ENCODE peak calls at places on chromosome 3, in eight cellular contexts. O is AG04450, Q is mammary epithelial cell, F is GM23338, X is esophagus muscularis mucosa, V is stomach, A is dorsolateral prefrontal cortex, S is H1. I is an unnamed sample.

GRCh38 chr3:189778340-189778950 is 147.3 kb downstream of the TP63 start:
- DNase-seq in O (no peak), Q (no peak), F (no peak), X (no peak), V (no peak), A (no peak), S (no peak), I (no peak)

GRCh38 chr3:122926322-122926721 is 101.2 kb downstream of the SEMA5B start:
- DNase-seq in O (no peak), Q (no peak), F (no peak), X (no peak), V (no peak), A (no peak), S (no peak), I (no peak)

GRCh38 chr3:162170581-162170980 is 674.0 kb downstream of the OTOL1 start:
- DNase-seq in O (no peak), Q (no peak), F (no peak), X (no peak), V (no peak), A (no peak), S (no peak), I (no peak)

GRCh38 chr3:14371573-14372474 is 30.6 kb upstream of the SLC6A6 start:
- DNase-seq in O (no peak), Q (peak), F (no peak), X (no peak), V (peak), A (no peak), S (no peak), I (no peak)

GRCh38 chr3:174355505-174355904 is 503.6 kb upstream of the NAALADL2 start:
- DNase-seq in O (no peak), Q (peak), F (peak), X (no peak), V (no peak), A (no peak), S (no peak), I (no peak)

GRCh38 chr3:123104550-123104949 is 37.7 kb downstream of the PDIA5 start:
- DNase-seq in O (peak), Q (peak), F (no peak), X (no peak), V (no peak), A (peak), S (no peak), I (no peak)

GRCh38 chr3:188631291-188632010 is 477.5 kb downstream of the LPP start:
- DNase-seq in O (peak), Q (peak), F (no peak), X (no peak), V (no peak), A (no peak), S (no peak), I (peak)

GRCh38 chr3:126293370-126294082 is 63.7 kb downstream of the KLF15 start:
- DNase-seq in O (no peak), Q (no peak), F (no peak), X (peak), V (no peak), A (no peak), S (no peak), I (no peak)

GRCh38 chr3:15750143-15750542 is 47.6 kb downstream of the ANKRD28 start:
- DNase-seq in O (no peak), Q (no peak), F (no peak), X (no peak), V (no peak), A (no peak), S (no peak), I (no peak)

GRCh38 chr3:188152660-188153497 is 1.1 kb upstream of the LPP start:
- DNase-seq in O (peak), Q (peak), F (peak), X (no peak), V (peak), A (no peak), S (peak), I (no peak)

GRCh38 chr3:44000586-44000985 is 241.1 kb upstream of the TOPAZ1 start:
- DNase-seq in O (no peak), Q (peak), F (no peak), X (no peak), V (no peak), A (no peak), S (no peak), I (no peak)

GRCh38 chr3:168426196-168426595 is 330.5 kb upstream of the GOLIM4 start:
- DNase-seq in O (no peak), Q (no peak), F (no peak), X (no peak), V (no peak), A (no peak), S (no peak), I (no peak)

GRCh38 chr3:66536791-66537190 is 36.0 kb upstream of the LRIG1 start:
- DNase-seq in O (no peak), Q (no peak), F (no peak), X (no peak), V (no peak), A (no peak), S (no peak), I (no peak)

GRCh38 chr3:123297627-123297899 is 95.8 kb downstream of the SEC22A start:
- DNase-seq in O (no peak), Q (no peak), F (peak), X (no peak), V (no peak), A (no peak), S (no peak), I (no peak)

GRCh38 chr3:126083511-126083912 is 412 bp downstream of the SLC41A3 start:
- DNase-seq in O (no peak), Q (peak), F (peak), X (peak), V (peak), A (no peak), S (no peak), I (no peak)

GRCh38 chr3:130941793-130942192 is 47.9 kb downstream of the ATP2C1 start:
- DNase-seq in O (no peak), Q (peak), F (no peak), X (no peak), V (no peak), A (no peak), S (no peak), I (no peak)

GRCh38 chr3:43648957-43649356 is 27.1 kb upstream of the ANO10 start:
- DNase-seq in O (no peak), Q (no peak), F (no peak), X (no peak), V (no peak), A (no peak), S (no peak), I (no peak)

GRCh38 chr3:10694194-10694593 is 121.8 kb upstream of the SLC6A11 start:
- DNase-seq in O (no peak), Q (no peak), F (no peak), X (no peak), V (no peak), A (no peak), S (no peak), I (no peak)

GRCh38 chr3:35758358-35758757 is 119.0 kb downstream of the ARPP21 start:
- DNase-seq in O (no peak), Q (no peak), F (peak), X (no peak), V (no peak), A (no peak), S (no peak), I (no peak)

GRCh38 chr3:187740446-187741399 is 4.5 kb downstream of the BCL6 start:
- DNase-seq in O (no peak), Q (peak), F (peak), X (peak), V (peak), A (peak), S (no peak), I (no peak)

GRCh38 chr3:16900779-16901440 is 16.2 kb downstream of the PLCL2 start:
- DNase-seq in O (no peak), Q (no peak), F (no peak), X (no peak), V (no peak), A (no peak), S (no peak), I (no peak)

GRCh38 chr3:35946121-35946856 is 307.0 kb downstream of the ARPP21 start:
- DNase-seq in O (no peak), Q (peak), F (peak), X (no peak), V (no peak), A (no peak), S (no peak), I (peak)

GRCh38 chr3:189042832-189043231 is 128.9 kb upstream of the TPRG1 start:
- DNase-seq in O (no peak), Q (no peak), F (no peak), X (no peak), V (no peak), A (no peak), S (no peak), I (no peak)

GRCh38 chr3:184608209-184608608 is 46.6 kb downstream of the EPHB3 start:
- DNase-seq in O (no peak), Q (no peak), F (no peak), X (no peak), V (no peak), A (no peak), S (no peak), I (no peak)

GRCh38 chr3:38367709-38368108 is 21.1 kb downstream of the XYLB start:
- DNase-seq in O (no peak), Q (no peak), F (no peak), X (no peak), V (no peak), A (no peak), S (no peak), I (no peak)

GRCh38 chr3:38366082-38366481 is 19.5 kb downstream of the XYLB start:
- DNase-seq in O (no peak), Q (peak), F (no peak), X (no peak), V (no peak), A (no peak), S (no peak), I (no peak)

GRCh38 chr3:38370149-38370548 is 23.6 kb downstream of the XYLB start:
- DNase-seq in O (no peak), Q (no peak), F (no peak), X (no peak), V (no peak), A (no peak), S (no peak), I (no peak)

GRCh38 chr3:38369186-38369585 is 22.6 kb downstream of the XYLB start:
- DNase-seq in O (no peak), Q (no peak), F (no peak), X (no peak), V (no peak), A (no peak), S (no peak), I (no peak)

DNA sequence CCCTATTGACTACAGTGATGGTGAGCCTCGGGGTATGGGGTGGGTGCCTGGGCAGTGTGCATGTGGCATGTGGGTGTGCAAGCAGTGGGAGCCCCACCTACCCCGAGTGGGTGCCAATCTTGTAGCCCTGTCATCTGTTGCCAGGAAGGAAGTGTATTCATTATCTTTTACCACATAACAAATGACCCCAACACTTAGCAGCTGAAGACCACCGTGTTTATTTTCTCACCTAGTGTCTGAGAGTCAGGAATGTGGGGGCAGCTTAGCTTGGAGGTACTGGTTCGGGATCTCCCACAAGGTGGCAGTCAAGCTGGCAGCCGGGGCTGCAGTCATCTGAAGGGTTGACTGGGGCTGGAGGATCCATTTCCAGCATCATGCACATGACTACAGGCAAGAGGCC is 21.7 kb downstream of the XYLB start:
- DNase-seq in O (no peak), Q (no peak), F (peak), X (no peak), V (no peak), A (no peak), S (no peak), I (no peak)
- TF ChIP-seq CTCF in O (no peak), Q (no peak), F (peak), X (no peak), V (no peak), A (no peak), S (peak), I (no peak)

GRCh38 chr3:4494807-4495200 is 1.7 kb downstream of the ITPR1 start:
- DNase-seq in O (no peak), Q (no peak), F (no peak), X (no peak), V (no peak), A (no peak), S (no peak), I (no peak)

GRCh38 chr3:4495294-4496110 is 2.4 kb downstream of the ITPR1 start:
- DNase-seq in O (no peak), Q (no peak), F (no peak), X (no peak), V (no peak), A (no peak), S (no peak), I (no peak)

GRCh38 chr3:4498446-4498845 is 5.3 kb downstream of the ITPR1 start:
- DNase-seq in O (no peak), Q (no peak), F (no peak), X (no peak), V (no peak), A (no peak), S (no peak), I (no peak)

GRCh38 chr3:4497884-4498283 is 4.7 kb downstream of the ITPR1 start:
- DNase-seq in O (no peak), Q (no peak), F (no peak), X (no peak), V (no peak), A (no peak), S (no peak), I (no peak)

GRCh38 chr3:4497005-4497692 is 4.0 kb downstream of the ITPR1 start:
- DNase-seq in O (no peak), Q (no peak), F (no peak), X (no peak), V (no peak), A (no peak), S (no peak), I (no peak)
- H3K4me3 ChIP-seq in O (no peak), Q (no peak), F (no peak), X (no peak), V (no peak), A (peak), S (no peak), I (no peak)

DNA sequence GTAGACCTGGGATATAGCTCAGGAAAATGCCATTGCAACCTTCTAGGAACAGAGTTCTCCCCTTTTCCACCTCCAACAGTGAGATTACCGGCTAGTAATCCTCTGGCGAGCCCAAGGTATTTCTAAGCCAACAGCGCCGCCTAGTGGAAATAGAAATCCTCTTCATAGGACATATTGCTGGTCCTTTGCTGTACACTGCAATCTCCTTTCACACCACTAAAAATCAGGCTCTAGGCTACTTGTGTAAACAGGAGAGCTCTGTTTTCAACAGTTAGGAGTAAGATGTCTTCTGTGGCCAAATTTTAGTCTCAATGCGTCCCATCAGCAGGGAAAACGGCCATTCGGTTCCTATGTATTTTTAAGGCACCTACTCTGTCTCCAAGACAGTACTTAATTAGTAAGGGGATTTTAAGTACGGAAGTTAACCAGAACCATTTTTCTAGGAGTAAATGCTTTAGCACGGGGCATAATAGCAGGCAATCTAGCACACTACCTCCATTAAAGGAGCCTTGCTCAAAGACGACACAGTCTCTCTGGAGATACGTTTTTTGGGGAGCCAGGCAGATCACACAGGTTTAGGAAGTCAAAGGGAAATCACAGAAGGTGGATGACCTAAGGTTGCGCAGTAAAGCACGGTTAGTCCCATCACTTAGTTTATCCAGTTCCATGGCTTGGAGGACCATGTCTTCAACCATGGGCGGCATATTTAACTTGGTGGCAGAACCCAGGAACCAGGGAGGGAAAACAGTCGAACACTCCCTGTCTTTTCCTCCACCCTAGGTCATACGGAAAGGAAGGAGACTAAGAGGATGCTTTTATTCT is 43.8 kb downstream of the NCEH1 start:
- DNase-seq in O (peak), Q (peak), F (peak), X (peak), V (peak), A (peak), S (no peak), I (peak)
- TF ChIP-seq CTCF in O (peak), Q (peak), F (peak), X (peak), V (peak), A (peak), S (peak), I (peak)

GRCh38 chr3:3799173-3800075 is at the start of gene LRRN1:
- DNase-seq in O (no peak), Q (peak), F (peak), X (no peak), V (peak), A (peak), S (peak), I (no peak)

GRCh38 chr3:3801510-3801841 is 2.2 kb downstream of the LRRN1 start:
- DNase-seq in O (no peak), Q (no peak), F (peak), X (no peak), V (no peak), A (no peak), S (peak), I (no peak)

GRCh38 chr3:3800076-3800448 is 831 bp downstream of the LRRN1 start:
- DNase-seq in O (no peak), Q (no peak), F (peak), X (no peak), V (peak), A (no peak), S (no peak), I (no peak)

GRCh38 chr3:3800685-3801509 is 1.7 kb downstream of the LRRN1 start:
- DNase-seq in O (no peak), Q (no peak), F (peak), X (no peak), V (peak), A (peak), S (no peak), I (no peak)

DNA sequence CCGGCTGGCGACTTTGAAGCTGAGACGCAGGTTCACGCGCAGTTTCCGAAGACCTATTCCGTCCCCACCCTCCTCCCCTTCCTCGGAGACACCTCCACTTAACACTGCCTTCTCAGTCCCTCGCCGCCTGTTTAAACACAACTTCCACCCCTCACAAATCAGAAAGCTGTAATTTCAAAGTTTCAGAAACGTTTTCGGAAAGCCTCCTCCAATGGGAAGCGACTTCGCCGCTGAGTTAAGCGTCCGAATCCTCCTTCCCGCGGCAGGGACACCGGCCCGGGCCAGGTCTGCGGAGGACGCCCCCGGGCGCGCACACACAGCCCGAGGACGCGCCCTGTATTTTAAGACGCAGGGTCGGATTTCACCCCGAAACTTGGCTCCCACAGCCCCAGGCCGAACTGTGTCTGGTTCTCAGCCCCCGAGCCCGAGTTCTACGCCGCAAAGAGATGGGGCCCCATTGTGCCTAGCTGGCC is 554 bp upstream of the LRRN1 start:
- DNase-seq in O (no peak), Q (no peak), F (peak), X (no peak), V (peak), A (no peak), S (peak), I (no peak)
- H3K4me3 ChIP-seq in O (no peak), Q (peak), F (peak), X (peak), V (peak), A (peak), S (peak), I (peak)

DNA sequence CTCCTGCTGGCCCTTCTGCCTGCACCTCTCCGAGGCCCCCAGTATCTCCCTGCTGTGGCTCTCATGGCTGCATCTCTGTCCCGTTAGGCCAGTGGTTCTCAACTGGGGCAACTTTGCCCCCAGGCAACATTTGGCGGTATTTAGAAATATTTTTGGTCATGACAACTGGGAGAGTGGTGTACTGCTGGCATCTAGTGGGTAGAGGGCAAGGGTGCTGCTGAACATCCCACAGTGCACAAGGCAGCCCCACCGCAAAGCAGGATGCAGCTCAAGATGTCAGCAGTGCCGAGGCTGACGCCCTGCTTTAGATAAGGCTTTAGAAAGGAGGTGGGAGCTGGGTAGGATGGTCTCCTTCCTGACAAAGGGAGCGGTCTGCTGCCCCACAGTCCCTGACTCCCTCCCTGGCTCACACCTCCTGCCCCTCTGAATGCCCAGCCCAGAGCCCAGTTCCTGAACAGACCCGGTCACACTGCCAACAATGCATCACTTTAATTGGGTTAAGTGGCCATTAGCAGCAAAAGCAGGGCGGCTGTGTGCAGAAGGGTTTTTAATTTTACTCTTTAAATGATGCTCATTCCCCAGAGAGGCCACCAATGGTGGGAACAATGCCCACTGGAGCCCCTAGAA is 68.8 kb upstream of the TMEM115 start:
- DNase-seq in O (no peak), Q (peak), F (no peak), X (no peak), V (no peak), A (no peak), S (no peak), I (no peak)
- TF ChIP-seq CTCF in O (no peak), Q (peak), F (no peak), X (no peak), V (no peak), A (no peak), S (no peak), I (peak)

DNA sequence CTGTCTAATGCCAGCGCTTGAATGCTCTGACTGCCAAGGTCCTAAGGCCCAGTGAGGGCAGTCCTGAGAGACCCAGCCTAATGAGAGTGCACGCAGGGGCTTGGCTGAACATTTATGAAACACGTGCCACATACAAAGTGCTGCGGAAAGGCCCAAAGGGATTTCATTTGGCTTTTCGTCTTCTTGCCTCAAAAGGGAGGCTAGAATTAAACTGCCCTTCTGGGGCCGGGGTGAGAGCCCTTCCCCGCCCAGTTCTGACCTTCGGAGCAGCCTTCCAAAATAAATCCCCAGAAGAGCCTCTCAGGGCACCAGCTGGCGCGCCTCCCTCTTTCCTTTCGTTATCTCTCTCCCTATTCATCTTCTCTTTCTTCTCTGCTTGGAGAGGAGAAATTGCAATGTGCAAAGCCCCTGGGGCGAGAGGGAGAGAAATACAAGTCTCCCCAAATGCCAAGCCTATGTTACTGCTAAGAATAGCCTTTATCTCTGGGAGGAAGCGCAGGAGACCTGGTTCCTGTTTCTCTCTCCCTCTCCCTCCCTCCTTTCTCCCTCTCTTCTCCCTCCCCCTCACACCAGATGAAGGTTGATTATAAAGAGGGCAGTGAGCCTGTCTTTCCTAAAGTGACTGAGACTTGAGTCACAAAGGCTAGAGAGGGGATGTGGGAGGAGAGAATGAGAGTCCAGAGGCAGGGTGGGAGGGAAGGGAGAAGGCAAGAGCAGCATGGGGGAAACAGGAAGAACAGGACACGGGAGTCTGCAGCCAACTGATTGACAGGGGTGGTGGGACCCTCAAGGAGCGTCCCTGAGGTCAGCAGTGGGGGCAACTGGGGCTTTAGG is 36.7 kb upstream of the NDUFB4 start:
- DNase-seq in O (peak), Q (peak), F (peak), X (no peak), V (no peak), A (no peak), S (no peak), I (no peak)
- H3K4me3 ChIP-seq in O (peak), Q (peak), F (peak), X (peak), V (peak), A (peak), S (peak), I (peak)